ENCODE peak calls at places on chromosomes 1 and 21, in seven cellular contexts. F is heart left ventricle, Q is heart right ventricle, B is GM23248, D is cardiac muscle cell, U is uterus, L is neural progenitor cell. Y is an unnamed sample. For H3K9me3 and H3K27me3, the result is how much of the 10 kb centered on the place peaks cover.

GRCh38 chr1:150484861-150485260 is 2.4 kb upstream of the TARS2 start:
- DNase-seq in Q (no peak), D (peak), F (no peak), U (no peak), B (peak), L (no peak), Y (no peak)

GRCh38 chr1:103180660-103181059 is 72.3 kb upstream of the COL11A1 start:
- DNase-seq in F (no peak), D (peak), B (peak), U (no peak), Q (no peak), L (no peak), Y (no peak)

GRCh38 chr1:22039594-22040347 is 12.7 kb upstream of the CDC42 start:
- DNase-seq in F (peak), B (peak), D (peak), L (no peak), Q (peak), U (peak), Y (peak)

GRCh38 chr1:29655145-29655544 is 418.8 kb downstream of the PTPRU start:
- DNase-seq in L (no peak), F (no peak), D (no peak), U (no peak), B (no peak), Q (no peak), Y (no peak)

GRCh38 chr1:193060938-193061337 is 1.5 kb downstream of the RO60 start:
- DNase-seq in Q (no peak), D (peak), B (peak), U (no peak), L (no peak), F (no peak), Y (no peak)

GRCh38 chr1:67338642-67339041 is 31.0 kb downstream of the IL12RB2 start:
- DNase-seq in U (no peak), F (no peak), B (peak), L (no peak), D (no peak), Q (no peak), Y (no peak)

GRCh38 chr1:36735436-36735835 is 252.7 kb upstream of the CSF3R start:
- DNase-seq in L (no peak), Q (no peak), B (no peak), F (no peak), U (no peak), D (no peak), Y (no peak)

GRCh38 chr1:61207416-61207815 is 125.1 kb downstream of the NFIA start:
- DNase-seq in D (no peak), U (no peak), B (no peak), F (no peak), Q (no peak), L (no peak), Y (no peak)

GRCh38 chr1:231949277-231950122 is 322.9 kb downstream of the DISC1 start:
- DNase-seq in Q (no peak), U (no peak), B (no peak), L (peak), D (no peak), F (no peak), Y (no peak)

GRCh38 chr1:11691928-11692711 is 610 bp downstream of the DRAXIN start:
- DNase-seq in B (no peak), F (no peak), Q (no peak), D (no peak), L (peak), U (no peak), Y (no peak)

GRCh38 chr1:225423518-225423855 is 4.4 kb downstream of the LBR start:
- DNase-seq in F (no peak), B (no peak), L (no peak), Q (no peak), D (no peak), U (no peak), Y (no peak)

GRCh38 chr1:161079436-161080110 is 9.8 kb downstream of the NECTIN4 start:
- DNase-seq in B (no peak), U (no peak), F (no peak), D (peak), Q (no peak), L (no peak), Y (no peak)

GRCh38 chr1:173240609-173241008 is 33.5 kb upstream of the TNFSF4 start:
- DNase-seq in U (no peak), L (no peak), F (no peak), D (no peak), B (no peak), Q (no peak), Y (no peak)

GRCh38 chr1:42886800-42887199 is 40.4 kb downstream of the ZNF691 start:
- DNase-seq in L (no peak), B (no peak), Q (no peak), D (peak), F (no peak), U (no peak), Y (no peak)

GRCh38 chr1:176880954-176881595 is 283.4 kb downstream of the ASTN1 start:
- DNase-seq in B (peak), L (peak), D (peak), Q (peak), U (peak), F (peak), Y (peak)

GRCh38 chr21:28738882-28739281 is 253.8 kb downstream of the LTN1 start:
- DNase-seq in L (no peak), Q (no peak), F (no peak), B (no peak), D (no peak), U (no peak), Y (peak)

GRCh38 chr1:93694833-93695232 is 13.2 kb upstream of the BCAR3 start:
- DNase-seq in U (no peak), F (no peak), L (no peak), D (no peak), Q (no peak), B (no peak), Y (no peak)

GRCh38 chr1:112818990-112819689 is 104.0 kb upstream of the PPM1J start:
- DNase-seq in Q (no peak), L (no peak), F (no peak), U (no peak), D (peak), B (peak), Y (peak)

GRCh38 chr1:68013351-68013750 is 37.1 kb downstream of the DIRAS3 start:
- DNase-seq in U (no peak), Q (no peak), L (no peak), F (no peak), D (no peak), B (no peak), Y (no peak)

GRCh38 chr1:171742577-171742922 is 685 bp upstream of the VAMP4 start:
- DNase-seq in Q (peak), U (peak), F (peak), L (peak), B (peak), D (peak), Y (peak)

GRCh38 chr1:44113095-44113609 is 5.5 kb upstream of the KLF17 start:
- DNase-seq in U (no peak), L (no peak), D (peak), F (no peak), Q (no peak), B (no peak), Y (no peak)

GRCh38 chr1:172286629-172287076 is 133.8 kb upstream of the C1orf105 start:
- DNase-seq in L (no peak), F (no peak), U (peak), Q (no peak), B (peak), D (peak), Y (no peak)

GRCh38 chr1:39087109-39087834 is 61.1 kb downstream of the NDUFS5 start:
- DNase-seq in U (peak), F (no peak), D (peak), L (no peak), B (peak), Q (no peak), Y (no peak)

GRCh38 chr1:65527672-65528071 is 107.2 kb downstream of the LEPR start:
- DNase-seq in U (no peak), F (no peak), B (peak), D (peak), Q (no peak), L (peak), Y (no peak)

GRCh38 chr1:72285074-72285425 is 2.7 kb upstream of the NEGR1 start:
- DNase-seq in U (peak), D (no peak), B (peak), L (peak), F (no peak), Q (no peak), Y (no peak)

DNA sequence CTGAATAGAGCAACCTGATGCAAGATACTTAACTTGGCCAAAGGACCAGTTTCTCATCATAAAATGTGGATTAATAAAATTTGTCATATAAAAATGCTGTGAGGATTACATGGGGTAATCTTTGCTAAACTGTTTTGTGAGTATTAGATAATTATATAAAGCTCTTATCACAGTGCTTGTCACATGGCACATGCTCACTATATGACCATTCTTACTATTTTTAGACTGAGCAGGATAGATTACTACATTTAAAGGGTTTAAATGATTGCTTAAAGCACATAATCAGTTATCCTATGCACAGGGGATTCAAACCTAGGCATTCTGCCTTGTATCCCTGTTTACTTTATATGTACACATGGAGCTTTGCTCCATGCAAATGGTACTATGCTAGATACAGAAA is 82.9 kb upstream of the COL24A1 start:
- DNase-seq in L (no peak), B (no peak), U (no peak), D (no peak), F (no peak), Q (no peak), Y (no peak)
- H3K9me3 ChIP-seq in L (under half), B (under half), U (under half), D (under half), F (under half), Q (under half), Y (under half)

DNA sequence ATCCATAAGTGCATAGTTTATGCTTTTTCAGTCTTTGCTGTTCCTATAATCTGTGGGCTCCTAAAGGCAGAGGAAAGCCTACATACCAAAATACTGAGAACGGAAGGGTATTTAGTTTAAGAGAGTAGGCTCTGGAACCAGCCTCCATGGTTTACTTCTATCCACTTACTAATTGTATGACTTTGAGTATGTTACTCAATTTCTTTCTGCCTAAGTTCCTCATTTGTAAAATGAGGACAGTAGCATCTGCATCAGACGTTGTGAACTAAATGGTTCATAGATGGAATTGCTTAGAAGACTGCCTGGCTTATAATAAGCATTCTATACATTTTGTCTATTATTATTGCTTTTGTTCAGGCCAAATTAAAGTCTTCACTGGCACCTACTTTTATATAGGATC is 111.0 kb downstream of the NTNG1 start:
- DNase-seq in Q (no peak), B (no peak), F (no peak), U (no peak), D (no peak), L (no peak), Y (no peak)
- H3K27me3 ChIP-seq in Q (under half), B (under half), F (under half), U (under half), D (under half), L (under half), Y (under half)

GRCh38 chr1:152109231-152109997 is 5.8 kb downstream of the TCHH start:
- DNase-seq in Q (peak), U (no peak), B (peak), F (no peak), L (no peak), D (no peak), Y (no peak)
- H3K9me3 ChIP-seq in Q (under half), U (under half), B (under half), F (under half), L (under half), D (under half), Y (under half)

GRCh38 chr1:202733251-202733650 is 23.0 kb upstream of the SYT2 start:
- DNase-seq in L (no peak), U (no peak), F (no peak), D (no peak), B (no peak), Q (no peak), Y (no peak)
- H3K27me3 ChIP-seq in L (under half), U (under half), F (under half), D (under half), B (under half), Q (under half), Y (under half)

GRCh38 chr1:106120789-106121188 is 935.7 kb upstream of the PRMT6 start:
- DNase-seq in B (no peak), Q (no peak), L (no peak), F (no peak), D (no peak), U (no peak), Y (no peak)

GRCh38 chr1:106121728-106122127 is 934.7 kb upstream of the PRMT6 start:
- DNase-seq in U (no peak), F (no peak), D (no peak), Q (no peak), L (no peak), B (no peak), Y (no peak)
- H3K9me3 ChIP-seq in U (under half), F (under half), D (under half), Q (under half), L (under half), B (under half), Y (under half)

GRCh38 chr1:3234956-3235355 is 166.0 kb downstream of the PRDM16 start:
- DNase-seq in D (no peak), U (no peak), B (no peak), F (no peak), L (no peak), Q (no peak), Y (no peak)

GRCh38 chr1:3234281-3234680 is 165.3 kb downstream of the PRDM16 start:
- DNase-seq in B (no peak), Q (no peak), D (no peak), U (no peak), L (no peak), F (no peak), Y (no peak)

GRCh38 chr1:3231826-3232225 is 162.8 kb downstream of the PRDM16 start:
- DNase-seq in U (no peak), D (no peak), B (no peak), Q (no peak), F (no peak), L (peak), Y (no peak)

GRCh38 chr1:3231245-3231644 is 162.2 kb downstream of the PRDM16 start:
- DNase-seq in L (no peak), D (no peak), F (no peak), U (no peak), B (no peak), Q (no peak), Y (no peak)

DNA sequence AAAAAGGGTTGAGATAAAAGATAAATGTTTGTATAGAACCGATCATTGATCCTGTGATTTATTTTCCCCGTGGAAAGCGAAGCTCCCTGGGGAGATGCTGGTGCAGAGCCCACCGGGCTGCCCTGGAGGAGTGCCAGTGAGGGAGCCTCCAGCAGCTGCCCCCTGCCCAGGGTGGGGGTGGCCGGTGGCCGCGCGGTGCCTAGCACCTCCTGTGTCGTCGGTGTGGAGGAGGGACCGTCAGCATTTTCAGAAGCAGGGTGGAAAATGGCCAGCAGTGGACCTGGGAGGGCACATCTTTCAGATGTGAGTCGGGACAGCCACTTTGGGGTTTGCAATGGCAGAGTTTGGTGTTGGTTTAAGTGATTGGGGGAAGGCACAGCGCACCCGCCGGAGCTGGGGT is 164.0 kb downstream of the PRDM16 start:
- DNase-seq in D (no peak), B (no peak), F (no peak), L (no peak), U (no peak), Q (no peak), Y (no peak)
- H3K27me3 ChIP-seq in D (under half), B (under half), F (under half), L (under half), U (under half), Q (under half), Y (under half)

DNA sequence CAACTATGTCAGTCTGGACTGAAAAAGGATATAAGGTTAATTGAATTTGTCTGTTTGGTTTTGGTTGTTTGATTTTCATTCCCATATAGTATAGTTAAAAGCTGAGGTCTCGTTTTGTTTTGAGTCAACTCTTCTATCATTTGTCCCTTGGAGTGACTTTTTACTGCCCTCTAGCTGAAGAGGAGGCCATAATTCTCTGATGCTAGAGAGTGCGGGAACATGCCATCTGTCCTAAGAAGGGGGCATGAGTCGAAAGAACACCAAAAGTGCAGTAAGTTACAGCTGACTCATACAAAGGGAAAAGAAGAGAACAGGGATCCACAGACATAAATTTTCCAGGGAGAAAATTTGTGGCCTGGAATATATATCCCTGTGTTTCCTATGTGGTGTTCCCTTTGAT is 4.1 kb downstream of the KRTAP21-3 start:
- DNase-seq in D (no peak), F (no peak), U (no peak), L (no peak), Q (no peak), B (no peak), Y (no peak)
- H3K9me3 ChIP-seq in D (under half), F (under half), U (under half), L (under half), Q (under half), B (under half), Y (under half)

DNA sequence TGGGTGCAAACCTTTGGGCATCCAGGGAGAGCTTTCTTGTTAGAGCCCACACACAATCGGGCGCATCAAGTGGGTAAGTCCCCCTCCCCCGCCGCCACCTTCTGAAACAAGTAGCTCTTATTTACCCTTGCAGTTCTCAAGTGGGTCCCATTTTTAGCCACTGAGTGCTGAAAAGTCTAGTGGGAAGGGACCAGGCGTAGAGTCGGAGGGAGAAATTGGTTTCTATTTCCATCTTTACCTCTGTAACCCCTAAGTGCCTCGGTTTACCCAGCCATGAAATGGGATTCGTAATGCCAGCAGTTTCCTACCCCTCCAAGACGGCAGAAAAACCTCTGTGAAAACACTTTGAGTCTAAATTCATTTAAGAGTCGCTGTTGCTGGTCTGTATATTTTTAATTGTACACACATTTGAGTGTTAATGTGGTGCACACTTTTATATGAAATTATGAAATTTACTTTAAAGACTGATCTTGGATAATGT is 904 bp downstream of the TLCD4 start:
- DNase-seq in U (no peak), F (no peak), D (peak), B (peak), Q (no peak), L (no peak), Y (no peak)
- H3K27me3 ChIP-seq in U (under half), F (under half), D (under half), B (under half), Q (under half), L (under half), Y (under half)

Y was measured in HAP-1.